ENCODE peak calls at places on chromosomes 7 and 10, in four cellular contexts. H is small intestine, W is psoas muscle, Z is NT2/D1. R is an unnamed sample.
A peak's percentile ranks its signal among the peaks of the same experiment; 100 is the strongest.

GRCh38 chr10:51083280-51083986 is 9.1 kb downstream of the PRKG1 start:
- DNase-seq in H (peak; percentile 22), W (no peak), Z (no peak), R (no peak)

GRCh38 chr7:24576171-24577052 is 3.2 kb downstream of the PALS2 start:
- DNase-seq in H (peak; percentile 78), W (no peak), Z (peak; percentile 59), R (no peak)

GRCh38 chr7:4028221-4028620 is 653.9 kb upstream of the FOXK1 start:
- DNase-seq in H (no peak), W (no peak), Z (no peak), R (no peak)

GRCh38 chr10:14486777-14487510 is 156.2 kb upstream of the FRMD4A start:
- DNase-seq in H (no peak), W (no peak), Z (no peak), R (no peak)

GRCh38 chr7:132575987-132576722 is at the start of gene PLXNA4:
- DNase-seq in H (no peak), W (peak; percentile 53), Z (no peak), R (no peak)

GRCh38 chr7:128190051-128190640 is 50.9 kb upstream of the LEP start:
- DNase-seq in H (no peak), W (no peak), Z (no peak), R (no peak)

GRCh38 chr7:90551036-90551435 is 45.1 kb upstream of the CDK14 start:
- DNase-seq in H (no peak), W (no peak), Z (peak; percentile 38), R (no peak)

GRCh38 chr7:13041368-13041988 is 354.0 kb downstream of the ARL4A start:
- DNase-seq in H (no peak), W (no peak), Z (no peak), R (no peak)

GRCh38 chr7:157357129-157358040 is 20.6 kb downstream of the DNAJB6 start:
- DNase-seq in H (no peak), W (no peak), Z (no peak), R (no peak)

GRCh38 chr7:45293295-45293942 is 135.8 kb downstream of the RAMP3 start:
- DNase-seq in H (no peak), W (no peak), Z (no peak), R (no peak)

GRCh38 chr10:33199731-33200130 is 134.7 kb downstream of the NRP1 start:
- DNase-seq in H (peak; percentile 23), W (no peak), Z (no peak), R (no peak)

GRCh38 chr7:76283254-76284159 is 19.0 kb upstream of the HSPB1 start:
- DNase-seq in H (no peak), W (no peak), Z (no peak), R (no peak)

GRCh38 chr7:92133133-92133736 is 1.0 kb downstream of the CYP51A1 start:
- DNase-seq in H (peak; percentile 33), W (no peak), Z (no peak), R (no peak)

GRCh38 chr10:103717341-103718246 is 137.8 kb downstream of the SH3PXD2A start:
- DNase-seq in H (no peak), W (no peak), Z (no peak), R (no peak)

GRCh38 chr7:52005613-52006012 is 689.0 kb upstream of the COBL start:
- DNase-seq in H (no peak), W (no peak), Z (no peak), R (no peak)

GRCh38 chr10:113992601-113993011 is 51.1 kb upstream of the ADRB1 start:
- DNase-seq in H (no peak), W (peak; percentile 62), Z (no peak), R (no peak)

GRCh38 chr7:92244803-92245486 is 769 bp downstream of the KRIT1 start:
- DNase-seq in H (no peak), W (no peak), Z (no peak), R (no peak)

GRCh38 chr7:123231060-123232000 is 31.6 kb upstream of the SLC13A1 start:
- DNase-seq in H (no peak), W (no peak), Z (no peak), R (no peak)

GRCh38 chr7:108598153-108598552 is 28.5 kb downstream of the DNAJB9 start:
- DNase-seq in H (no peak), W (no peak), Z (no peak), R (no peak)

GRCh38 chr7:64686493-64687184 is 20.7 kb downstream of the ZNF107 start:
- DNase-seq in H (no peak), W (no peak), Z (no peak), R (no peak)

GRCh38 chr10:64080071-64080470 is 558.9 kb downstream of the REEP3 start:
- DNase-seq in H (no peak), W (no peak), Z (no peak), R (no peak)

GRCh38 chr10:59177031-59177861 is 803 bp downstream of the PHYHIPL start:
- DNase-seq in H (peak; percentile 81), W (peak; percentile 8), Z (peak; percentile 9), R (peak; percentile 10)

GRCh38 chr7:27735165-27735564 is 4.8 kb upstream of the TAX1BP1 start:
- DNase-seq in H (peak; percentile 85), W (no peak), Z (no peak), R (no peak)

GRCh38 chr7:157339777-157340677 is 3.2 kb downstream of the DNAJB6 start:
- DNase-seq in H (peak; percentile 69), W (peak; percentile 66), Z (no peak), R (peak; percentile 39)

DNA sequence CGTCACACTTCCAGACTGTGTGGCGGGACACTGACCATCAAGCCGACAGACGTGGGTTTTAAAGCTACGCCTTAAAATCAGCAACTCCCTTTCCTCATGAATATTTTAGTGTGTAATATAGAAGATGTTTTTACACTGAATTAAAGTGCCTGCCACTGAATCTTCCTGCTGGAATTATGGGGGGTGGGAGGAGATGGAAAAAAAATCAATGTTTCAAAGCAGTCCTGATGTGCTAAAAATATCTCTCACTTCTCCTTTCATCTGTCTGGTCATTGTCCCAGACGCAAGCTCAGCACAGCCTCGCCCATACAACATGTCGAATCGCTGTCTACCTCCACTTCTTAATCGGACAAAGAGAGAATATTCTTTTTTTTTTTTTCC is 165.1 kb upstream of the KLF14 start:
- DNase-seq in H (peak; percentile 44), W (no peak), Z (no peak), R (no peak)
- H3K36me3 ChIP-seq in H (no peaks in the 10 kb centered on the region), W (peaks cover 37% of the 10 kb centered on the region), Z (peaks cover 29% of the 10 kb centered on the region), R (peaks cover 18% of the 10 kb centered on the region)

GRCh38 chr10:112712536-112712935 is 237.5 kb upstream of the TCF7L2 start:
- DNase-seq in H (no peak), W (no peak), Z (no peak), R (no peak)
- H3K4me1 ChIP-seq in H (no peaks in the 10 kb centered on the region), W (no peaks in the 10 kb centered on the region), Z (no peaks in the 10 kb centered on the region), R (no peaks in the 10 kb centered on the region)

GRCh38 chr7:857661-858060 is 18.7 kb upstream of the GET4 start:
- DNase-seq in H (no peak), W (peak; percentile 68), Z (no peak), R (no peak)

GRCh38 chr7:859368-860030 is 16.9 kb upstream of the GET4 start:
- DNase-seq in H (no peak), W (no peak), Z (no peak), R (no peak)

GRCh38 chr7:861222-861621 is 15.1 kb upstream of the GET4 start:
- DNase-seq in H (peak; percentile 93), W (no peak), Z (no peak), R (no peak)

GRCh38 chr7:862157-862556 is 14.2 kb upstream of the GET4 start:
- DNase-seq in H (no peak), W (no peak), Z (no peak), R (no peak)

GRCh38 chr7:860149-860548 is 16.2 kb upstream of the GET4 start:
- DNase-seq in H (no peak), W (no peak), Z (no peak), R (no peak)
- H3K36me3 ChIP-seq in H (peaks cover 29% of the 10 kb centered on the region), W (peaks cover 98% of the 10 kb centered on the region), Z (peaks cover 94% of the 10 kb centered on the region), R (no peaks in the 10 kb centered on the region)

DNA sequence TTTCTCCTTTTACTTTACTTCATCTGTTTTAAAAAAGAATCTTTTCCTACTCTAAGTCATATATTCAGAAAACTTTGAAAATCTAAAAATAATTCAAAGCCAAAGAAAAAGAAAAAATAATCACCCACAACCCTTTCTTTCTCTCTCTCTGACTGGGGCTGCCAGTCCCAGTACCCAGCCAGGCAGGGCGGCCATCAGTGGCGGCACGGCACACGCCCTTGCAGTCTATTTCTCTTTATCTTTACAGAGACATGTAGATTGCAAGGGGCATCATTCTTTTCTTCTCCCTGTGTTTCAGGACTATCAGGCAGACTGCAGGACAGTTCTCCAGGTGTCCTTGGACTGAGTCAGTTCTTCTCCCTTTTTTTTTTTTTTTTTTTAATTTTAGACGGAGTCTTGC is 180.0 kb downstream of the SNX10 start:
- DNase-seq in H (no peak), W (no peak), Z (no peak), R (no peak)
- H3K4me1 ChIP-seq in H (no peaks in the 10 kb centered on the region), W (no peaks in the 10 kb centered on the region), Z (peaks cover 2% of the 10 kb centered on the region), R (no peaks in the 10 kb centered on the region)

GRCh38 chr10:133270773-133271297 is 5.8 kb downstream of the ADAM8 start:
- DNase-seq in H (no peak), W (no peak), Z (no peak), R (no peak)
- H3K36me3 ChIP-seq in H (no peaks in the 10 kb centered on the region), W (no peaks in the 10 kb centered on the region), Z (peaks cover 3% of the 10 kb centered on the region), R (peaks cover 70% of the 10 kb centered on the region)

DNA sequence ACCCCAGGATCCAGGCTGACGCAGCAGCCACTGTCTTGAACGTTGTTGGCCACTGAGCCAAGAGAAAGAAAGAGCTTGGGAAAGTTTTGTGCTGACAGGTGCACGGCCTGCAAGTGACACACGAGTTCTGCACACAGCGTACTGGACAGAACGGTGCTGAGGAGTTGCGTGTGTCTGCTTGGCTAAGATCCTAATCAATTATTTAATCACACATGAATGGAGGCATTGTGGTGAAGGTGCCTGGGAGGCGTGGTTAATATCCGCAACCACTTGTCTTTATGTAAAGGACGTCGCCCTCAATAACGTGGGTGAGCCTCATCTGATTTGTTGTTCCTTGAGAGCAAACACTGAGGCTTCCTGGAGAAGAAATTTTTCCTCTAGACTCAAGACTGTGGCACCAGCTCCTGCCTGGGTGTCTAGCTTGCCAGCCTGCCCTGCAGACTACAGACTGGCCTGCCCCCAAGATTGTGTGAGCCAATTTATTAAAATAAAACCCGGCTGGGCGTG is 16.6 kb upstream of the GNA12 start:
- DNase-seq in H (peak; percentile 79), W (peak; percentile 64), Z (no peak), R (no peak)
- H3K4me1 ChIP-seq in H (no peaks in the 10 kb centered on the region), W (peaks cover 15% of the 10 kb centered on the region), Z (peaks cover 9% of the 10 kb centered on the region), R (peaks cover 25% of the 10 kb centered on the region)

GRCh38 chr10:83680470-83680891 is 458.8 kb upstream of the GHITM start:
- DNase-seq in H (no peak), W (no peak), Z (no peak), R (no peak)
- H3K36me3 ChIP-seq in H (no peaks in the 10 kb centered on the region), W (no peaks in the 10 kb centered on the region), Z (no peaks in the 10 kb centered on the region), R (no peaks in the 10 kb centered on the region)

DNA sequence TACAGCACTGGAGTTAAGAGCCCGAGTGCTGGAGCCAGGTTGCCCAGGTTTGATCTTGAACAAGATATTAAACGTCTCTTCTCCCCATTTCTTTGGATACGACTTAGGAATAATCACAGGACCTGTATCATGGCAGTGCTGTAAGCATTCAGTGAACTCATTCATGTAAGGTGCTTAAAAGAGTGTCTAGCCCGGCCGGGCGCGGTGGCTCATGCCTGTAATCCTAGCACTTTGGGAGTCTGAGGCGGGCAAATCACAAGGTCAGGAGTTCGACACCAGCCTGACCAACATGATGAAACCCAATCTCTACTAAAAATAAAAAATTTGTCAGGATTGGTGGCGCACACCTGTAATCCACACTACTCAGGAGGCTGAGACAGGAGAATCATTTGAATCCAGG is 40.8 kb downstream of the CHST15 start:
- DNase-seq in H (no peak), W (no peak), Z (no peak), R (no peak)
- H3K4me1 ChIP-seq in H (no peaks in the 10 kb centered on the region), W (peaks cover 7% of the 10 kb centered on the region), Z (peaks cover 15% of the 10 kb centered on the region), R (no peaks in the 10 kb centered on the region)